ENCODE peak calls at places on chromosomes 12 and 14, in four cellular contexts. One of them, this sample, is unnamed.

GRCh38 chr12:14514154-14514842 is 53.4 kb downstream of the PLBD1 start:
- DNase-seq in AG20443: no peak
- DNase-seq in stimulated activated CD4-positive, alpha-beta T cell treated with anti-CD3 and anti-CD28 coated beads, TNF-alpha, amount 100 ng/mL, for 4 hours: no peak
- DNase-seq in RPMI7951: peak; percentile 39
- DNase-seq in this sample: peak; percentile 24

GRCh38 chr12:116955382-116956021 is 44.8 kb downstream of the FBXW8 start:
- DNase-seq in RPMI7951: no peak
- DNase-seq in stimulated activated CD4-positive, alpha-beta T cell treated with anti-CD3 and anti-CD28 coated beads, TNF-alpha, amount 100 ng/mL, for 4 hours: no peak
- DNase-seq in AG20443: no peak
- DNase-seq in this sample: peak; percentile 18

GRCh38 chr12:72618764-72619163 is 346.6 kb downstream of the TRHDE start:
- DNase-seq in RPMI7951: no peak
- DNase-seq in AG20443: no peak
- DNase-seq in stimulated activated CD4-positive, alpha-beta T cell treated with anti-CD3 and anti-CD28 coated beads, TNF-alpha, amount 100 ng/mL, for 4 hours: no peak
- DNase-seq in this sample: no peak

GRCh38 chr12:83153156-83153555 is 466.4 kb downstream of the TMTC2 start:
- DNase-seq in stimulated activated CD4-positive, alpha-beta T cell treated with anti-CD3 and anti-CD28 coated beads, TNF-alpha, amount 100 ng/mL, for 4 hours: no peak
- DNase-seq in AG20443: no peak
- DNase-seq in RPMI7951: no peak
- DNase-seq in this sample: no peak

GRCh38 chr12:34406996-34407300 is 384.7 kb downstream of the ALG10 start:
- DNase-seq in RPMI7951: no peak
- DNase-seq in stimulated activated CD4-positive, alpha-beta T cell treated with anti-CD3 and anti-CD28 coated beads, TNF-alpha, amount 100 ng/mL, for 4 hours: no peak
- DNase-seq in AG20443: peak; percentile 1
- DNase-seq in this sample: no peak

GRCh38 chr12:116794725-116795124 is 56.6 kb downstream of the RNFT2 start:
- DNase-seq in RPMI7951: no peak
- DNase-seq in stimulated activated CD4-positive, alpha-beta T cell treated with anti-CD3 and anti-CD28 coated beads, TNF-alpha, amount 100 ng/mL, for 4 hours: no peak
- DNase-seq in AG20443: no peak
- DNase-seq in this sample: no peak

GRCh38 chr12:12266389-12266872 is 413 bp downstream of the LRP6 start:
- DNase-seq in stimulated activated CD4-positive, alpha-beta T cell treated with anti-CD3 and anti-CD28 coated beads, TNF-alpha, amount 100 ng/mL, for 4 hours: no peak
- DNase-seq in RPMI7951: no peak
- DNase-seq in AG20443: peak; percentile 17
- DNase-seq in this sample: no peak

GRCh38 chr12:47415054-47415453 is 290.8 kb downstream of the RPAP3 start:
- DNase-seq in stimulated activated CD4-positive, alpha-beta T cell treated with anti-CD3 and anti-CD28 coated beads, TNF-alpha, amount 100 ng/mL, for 4 hours: no peak
- DNase-seq in AG20443: no peak
- DNase-seq in RPMI7951: no peak
- DNase-seq in this sample: no peak

GRCh38 chr12:15532364-15532977 is 210.2 kb downstream of the PTPRO start:
- DNase-seq in RPMI7951: peak; percentile 65
- DNase-seq in AG20443: peak; percentile 71
- DNase-seq in stimulated activated CD4-positive, alpha-beta T cell treated with anti-CD3 and anti-CD28 coated beads, TNF-alpha, amount 100 ng/mL, for 4 hours: no peak
- DNase-seq in this sample: peak; percentile 88

GRCh38 chr14:60655114-60655897 is 6.0 kb upstream of the SIX1 start:
- DNase-seq in RPMI7951: no peak
- DNase-seq in stimulated activated CD4-positive, alpha-beta T cell treated with anti-CD3 and anti-CD28 coated beads, TNF-alpha, amount 100 ng/mL, for 4 hours: no peak
- DNase-seq in AG20443: no peak
- DNase-seq in this sample: peak; percentile 80

GRCh38 chr14:92542766-92543554 is 29.4 kb downstream of the RIN3 start:
- DNase-seq in RPMI7951: peak; percentile 75
- DNase-seq in stimulated activated CD4-positive, alpha-beta T cell treated with anti-CD3 and anti-CD28 coated beads, TNF-alpha, amount 100 ng/mL, for 4 hours: no peak
- DNase-seq in AG20443: no peak
- DNase-seq in this sample: no peak

GRCh38 chr14:40119321-40119720 is 687.1 kb upstream of the FBXO33 start:
- DNase-seq in RPMI7951: no peak
- DNase-seq in AG20443: no peak
- DNase-seq in stimulated activated CD4-positive, alpha-beta T cell treated with anti-CD3 and anti-CD28 coated beads, TNF-alpha, amount 100 ng/mL, for 4 hours: no peak
- DNase-seq in this sample: no peak

GRCh38 chr14:101876539-101876938 is 87.8 kb upstream of the DYNC1H1 start:
- DNase-seq in AG20443: peak; percentile 33
- DNase-seq in RPMI7951: no peak
- DNase-seq in stimulated activated CD4-positive, alpha-beta T cell treated with anti-CD3 and anti-CD28 coated beads, TNF-alpha, amount 100 ng/mL, for 4 hours: peak; percentile 27
- DNase-seq in this sample: no peak

GRCh38 chr12:130619378-130619970 is 96.6 kb downstream of the RIMBP2 start:
- DNase-seq in AG20443: no peak
- DNase-seq in RPMI7951: no peak
- DNase-seq in stimulated activated CD4-positive, alpha-beta T cell treated with anti-CD3 and anti-CD28 coated beads, TNF-alpha, amount 100 ng/mL, for 4 hours: no peak
- DNase-seq in this sample: no peak

GRCh38 chr12:104121001-104121400 is 17.0 kb downstream of the NFYB start:
- DNase-seq in RPMI7951: peak; percentile 46
- DNase-seq in stimulated activated CD4-positive, alpha-beta T cell treated with anti-CD3 and anti-CD28 coated beads, TNF-alpha, amount 100 ng/mL, for 4 hours: no peak
- DNase-seq in AG20443: peak; percentile 54
- DNase-seq in this sample: peak; percentile 28

GRCh38 chr12:130335517-130336392 is 1.9 kb upstream of the PIWIL1 start:
- DNase-seq in RPMI7951: peak; percentile 41
- DNase-seq in stimulated activated CD4-positive, alpha-beta T cell treated with anti-CD3 and anti-CD28 coated beads, TNF-alpha, amount 100 ng/mL, for 4 hours: no peak
- DNase-seq in AG20443: peak; percentile 60
- DNase-seq in this sample: peak; percentile 60

GRCh38 chr14:52351561-52352491 is 37.7 kb downstream of the PTGER2 start:
- DNase-seq in AG20443: peak; percentile 46
- DNase-seq in stimulated activated CD4-positive, alpha-beta T cell treated with anti-CD3 and anti-CD28 coated beads, TNF-alpha, amount 100 ng/mL, for 4 hours: no peak
- DNase-seq in RPMI7951: peak; percentile 72
- DNase-seq in this sample: no peak

GRCh38 chr12:22628228-22628627 is 3.3 kb downstream of the ETNK1 start:
- DNase-seq in stimulated activated CD4-positive, alpha-beta T cell treated with anti-CD3 and anti-CD28 coated beads, TNF-alpha, amount 100 ng/mL, for 4 hours: no peak
- DNase-seq in AG20443: no peak
- DNase-seq in RPMI7951: no peak
- DNase-seq in this sample: no peak

GRCh38 chr12:108630481-108631207 is 3.0 kb downstream of the SELPLG start:
- DNase-seq in stimulated activated CD4-positive, alpha-beta T cell treated with anti-CD3 and anti-CD28 coated beads, TNF-alpha, amount 100 ng/mL, for 4 hours: no peak
- DNase-seq in RPMI7951: peak; percentile 95
- DNase-seq in AG20443: peak; percentile 79
- DNase-seq in this sample: peak; percentile 93

GRCh38 chr12:105445261-105446015 is 114.9 kb downstream of the C12orf75 start:
- DNase-seq in stimulated activated CD4-positive, alpha-beta T cell treated with anti-CD3 and anti-CD28 coated beads, TNF-alpha, amount 100 ng/mL, for 4 hours: no peak
- DNase-seq in AG20443: peak; percentile 30
- DNase-seq in RPMI7951: peak; percentile 37
- DNase-seq in this sample: peak; percentile 53

GRCh38 chr14:65016461-65016860 is 29.8 kb downstream of the FNTB start:
- DNase-seq in RPMI7951: no peak
- DNase-seq in AG20443: no peak
- DNase-seq in stimulated activated CD4-positive, alpha-beta T cell treated with anti-CD3 and anti-CD28 coated beads, TNF-alpha, amount 100 ng/mL, for 4 hours: no peak
- DNase-seq in this sample: no peak

GRCh38 chr14:20418501-20418909 is 5.2 kb upstream of the TEP1 start:
- DNase-seq in stimulated activated CD4-positive, alpha-beta T cell treated with anti-CD3 and anti-CD28 coated beads, TNF-alpha, amount 100 ng/mL, for 4 hours: no peak
- DNase-seq in AG20443: no peak
- DNase-seq in RPMI7951: no peak
- DNase-seq in this sample: no peak

GRCh38 chr12:131917139-131917710 is 11.9 kb upstream of the PUS1 start:
- DNase-seq in AG20443: no peak
- DNase-seq in RPMI7951: no peak
- DNase-seq in stimulated activated CD4-positive, alpha-beta T cell treated with anti-CD3 and anti-CD28 coated beads, TNF-alpha, amount 100 ng/mL, for 4 hours: no peak
- DNase-seq in this sample: no peak

GRCh38 chr14:41548666-41549065 is 58.0 kb upstream of the LRFN5 start:
- DNase-seq in RPMI7951: no peak
- DNase-seq in AG20443: no peak
- DNase-seq in stimulated activated CD4-positive, alpha-beta T cell treated with anti-CD3 and anti-CD28 coated beads, TNF-alpha, amount 100 ng/mL, for 4 hours: no peak
- DNase-seq in this sample: no peak

GRCh38 chr14:81132492-81132891 is 88.3 kb downstream of the GTF2A1 start:
- DNase-seq in stimulated activated CD4-positive, alpha-beta T cell treated with anti-CD3 and anti-CD28 coated beads, TNF-alpha, amount 100 ng/mL, for 4 hours: no peak
- DNase-seq in AG20443: no peak
- DNase-seq in RPMI7951: no peak
- DNase-seq in this sample: no peak

GRCh38 chr14:77026930-77027537 is 1.5 kb downstream of the IRF2BPL start:
- DNase-seq in AG20443: peak; percentile 58
- DNase-seq in stimulated activated CD4-positive, alpha-beta T cell treated with anti-CD3 and anti-CD28 coated beads, TNF-alpha, amount 100 ng/mL, for 4 hours: no peak
- DNase-seq in RPMI7951: peak; percentile 49
- DNase-seq in this sample: peak; percentile 54

GRCh38 chr12:27807063-27807703 is 27.1 kb upstream of the MANSC4 start:
- DNase-seq in RPMI7951: no peak
- DNase-seq in stimulated activated CD4-positive, alpha-beta T cell treated with anti-CD3 and anti-CD28 coated beads, TNF-alpha, amount 100 ng/mL, for 4 hours: no peak
- DNase-seq in AG20443: no peak
- DNase-seq in this sample: no peak

GRCh38 chr12:69570000-69570516 is 15.2 kb upstream of the CCT2 start:
- DNase-seq in AG20443: peak; percentile 33
- DNase-seq in stimulated activated CD4-positive, alpha-beta T cell treated with anti-CD3 and anti-CD28 coated beads, TNF-alpha, amount 100 ng/mL, for 4 hours: no peak
- DNase-seq in RPMI7951: no peak
- DNase-seq in this sample: no peak

GRCh38 chr12:96590970-96591369 is 101.6 kb downstream of the CFAP54 start:
- DNase-seq in AG20443: no peak
- DNase-seq in stimulated activated CD4-positive, alpha-beta T cell treated with anti-CD3 and anti-CD28 coated beads, TNF-alpha, amount 100 ng/mL, for 4 hours: no peak
- DNase-seq in RPMI7951: peak; percentile 23
- DNase-seq in this sample: peak; percentile 30

GRCh38 chr12:105724651-105725050 is 394.2 kb downstream of the C12orf75 start:
- DNase-seq in AG20443: no peak
- DNase-seq in stimulated activated CD4-positive, alpha-beta T cell treated with anti-CD3 and anti-CD28 coated beads, TNF-alpha, amount 100 ng/mL, for 4 hours: no peak
- DNase-seq in RPMI7951: peak; percentile 17
- DNase-seq in this sample: no peak

GRCh38 chr12:52050771-52051541 is at the start of gene NR4A1:
- DNase-seq in RPMI7951: peak; percentile 92
- DNase-seq in AG20443: peak; percentile 98
- DNase-seq in stimulated activated CD4-positive, alpha-beta T cell treated with anti-CD3 and anti-CD28 coated beads, TNF-alpha, amount 100 ng/mL, for 4 hours: peak; percentile 99
- DNase-seq in this sample: peak; percentile 93

GRCh38 chr14:69152181-69152943 is 557 bp downstream of the DCAF5 start:
- DNase-seq in AG20443: peak; percentile 24
- DNase-seq in RPMI7951: peak; percentile 33
- DNase-seq in stimulated activated CD4-positive, alpha-beta T cell treated with anti-CD3 and anti-CD28 coated beads, TNF-alpha, amount 100 ng/mL, for 4 hours: peak; percentile 20
- DNase-seq in this sample: peak; percentile 80

GRCh38 chr14:87186745-87187144 is 806.2 kb downstream of the GALC start:
- DNase-seq in RPMI7951: no peak
- DNase-seq in AG20443: no peak
- DNase-seq in stimulated activated CD4-positive, alpha-beta T cell treated with anti-CD3 and anti-CD28 coated beads, TNF-alpha, amount 100 ng/mL, for 4 hours: no peak
- DNase-seq in this sample: no peak

This sample was measured in myocyte.